ENCODE peak calls at places on chromosomes 1 and 21, in ten cellular contexts. P is Peyer's patch, B is heart left ventricle, G is HepG2, L is IMR-90, Z is breast epithelium, I is transverse colon, Q is esophagus squamous epithelium, O is body of pancreas, J is ovary. E is an unnamed sample.

GRCh38 chr1:234502785-234503184 is 23.8 kb upstream of the TARBP1 start:
- DNase-seq in P (no peak), B (no peak), G (no peak), L (no peak), Z (no peak), I (no peak), Q (no peak), O (no peak), J (no peak), E (no peak)

GRCh38 chr1:160821627-160822026 is 25.7 kb downstream of the LY9 start:
- DNase-seq in P (no peak), B (no peak), G (no peak), L (no peak), Z (no peak), I (no peak), Q (no peak), O (no peak), J (no peak), E (peak; percentile 18)

GRCh38 chr21:33302055-33302454 is 22.7 kb upstream of the IFNAR1 start:
- DNase-seq in P (no peak), B (no peak), G (no peak), L (no peak), Z (no peak), I (no peak), Q (no peak), O (peak; percentile 3), J (no peak), E (no peak)

GRCh38 chr21:27314096-27314495 is 347.2 kb upstream of the ADAMTS5 start:
- DNase-seq in P (no peak), B (no peak), G (no peak), L (no peak), Z (no peak), I (no peak), Q (no peak), O (no peak), J (no peak), E (no peak)

GRCh38 chr1:63713627-63714481 is 60.0 kb upstream of the ROR1 start:
- DNase-seq in P (no peak), B (no peak), G (no peak), L (peak; percentile 93), Z (no peak), I (peak; percentile 39), Q (no peak), O (no peak), J (no peak), E (no peak)

GRCh38 chr1:27122652-27123051 is 32.3 kb downstream of the SLC9A1 start:
- DNase-seq in P (peak; percentile 91), B (peak; percentile 54), G (peak; percentile 86), L (peak; percentile 73), Z (peak; percentile 70), I (peak; percentile 86), Q (no peak), O (no peak), J (no peak), E (no peak)

GRCh38 chr21:35227774-35228173 is 178.7 kb upstream of the RUNX1 start:
- DNase-seq in P (peak; percentile 70), B (no peak), G (no peak), L (no peak), Z (no peak), I (peak; percentile 41), Q (no peak), O (no peak), J (no peak), E (no peak)

GRCh38 chr21:36470294-36470693 is 9.6 kb downstream of the CLDN14 start:
- DNase-seq in P (no peak), B (no peak), G (no peak), L (no peak), Z (no peak), I (no peak), Q (no peak), O (no peak), J (no peak), E (no peak)

GRCh38 chr1:159282118-159282517 is 20.0 kb upstream of the FCER1A start:
- DNase-seq in P (no peak), B (no peak), G (peak; percentile 48), L (no peak), Z (no peak), I (no peak), Q (no peak), O (no peak), J (no peak), E (peak; percentile 19)

GRCh38 chr1:237152506-237153335 is 110.7 kb downstream of the RYR2 start:
- DNase-seq in P (no peak), B (no peak), G (no peak), L (no peak), Z (no peak), I (no peak), Q (no peak), O (no peak), J (no peak), E (no peak)

GRCh38 chr1:103489881-103490280 is 35.6 kb upstream of the RNPC3 start:
- DNase-seq in P (no peak), B (no peak), G (no peak), L (peak; percentile 18), Z (no peak), I (no peak), Q (no peak), O (no peak), J (no peak), E (no peak)

GRCh38 chr1:44616991-44617702 is 57.1 kb downstream of the TMEM53 start:
- DNase-seq in P (no peak), B (no peak), G (no peak), L (peak; percentile 34), Z (no peak), I (peak; percentile 26), Q (no peak), O (peak; percentile 26), J (no peak), E (no peak)

GRCh38 chr1:240136402-240136801 is 44.7 kb downstream of the FMN2 start:
- DNase-seq in P (no peak), B (no peak), G (no peak), L (peak; percentile 23), Z (no peak), I (no peak), Q (no peak), O (no peak), J (no peak), E (no peak)

GRCh38 chr1:240134113-240134512 is 42.4 kb downstream of the FMN2 start:
- DNase-seq in P (no peak), B (no peak), G (no peak), L (no peak), Z (no peak), I (no peak), Q (no peak), O (no peak), J (no peak), E (no peak)

GRCh38 chr1:240134596-240134995 is 42.9 kb downstream of the FMN2 start:
- DNase-seq in P (no peak), B (no peak), G (no peak), L (peak; percentile 24), Z (no peak), I (no peak), Q (no peak), O (no peak), J (no peak), E (no peak)

GRCh38 chr1:240138867-240139266 is 47.2 kb downstream of the FMN2 start:
- DNase-seq in P (no peak), B (no peak), G (no peak), L (no peak), Z (no peak), I (no peak), Q (no peak), O (no peak), J (no peak), E (no peak)

GRCh38 chr1:240139511-240139910 is 47.8 kb downstream of the FMN2 start:
- DNase-seq in P (no peak), B (no peak), G (no peak), L (no peak), Z (no peak), I (no peak), Q (no peak), O (no peak), J (no peak), E (no peak)
- TF ChIP-seq POLR2A in P (no peak), B (no peak), G (no peak), L (no peak), Z (no peak), I (no peak), Q (no peak), O (no peak), J (no peak), E (no peak)

DNA sequence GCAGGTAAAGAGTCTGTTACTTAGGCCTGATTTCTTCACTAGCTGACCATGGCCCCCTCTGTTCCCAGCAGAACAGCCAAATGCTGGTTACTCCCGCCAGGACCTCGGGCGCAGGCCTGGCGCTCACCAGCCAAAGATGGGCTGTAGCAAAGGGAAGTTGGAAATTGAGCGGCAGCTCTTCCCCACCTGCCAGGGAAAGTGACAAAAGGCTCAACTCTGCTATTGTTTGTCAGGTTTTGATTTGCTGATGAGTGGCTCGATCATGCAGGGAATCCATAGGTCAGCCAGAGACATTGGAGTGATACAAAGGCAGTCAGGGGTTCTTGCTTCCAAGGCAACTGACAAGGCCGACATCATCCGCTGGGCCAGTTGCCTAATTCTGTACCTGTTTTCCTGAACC is 120.1 kb downstream of the ASTN1 start:
- DNase-seq in P (no peak), B (no peak), G (no peak), L (no peak), Z (no peak), I (no peak), Q (no peak), O (no peak), J (no peak), E (no peak)
- TF ChIP-seq POLR2A in P (no peak), B (no peak), G (no peak), L (no peak), Z (no peak), I (no peak), Q (no peak), O (no peak), J (no peak), E (no peak)

GRCh38 chr1:82318265-82318664 is 517.5 kb downstream of the ADGRL2 start:
- DNase-seq in P (no peak), B (no peak), G (no peak), L (no peak), Z (no peak), I (no peak), Q (no peak), O (no peak), J (no peak), E (no peak)
- TF ChIP-seq POLR2A in P (no peak), B (no peak), G (no peak), L (no peak), Z (no peak), I (no peak), Q (no peak), O (no peak), J (no peak), E (no peak)

DNA sequence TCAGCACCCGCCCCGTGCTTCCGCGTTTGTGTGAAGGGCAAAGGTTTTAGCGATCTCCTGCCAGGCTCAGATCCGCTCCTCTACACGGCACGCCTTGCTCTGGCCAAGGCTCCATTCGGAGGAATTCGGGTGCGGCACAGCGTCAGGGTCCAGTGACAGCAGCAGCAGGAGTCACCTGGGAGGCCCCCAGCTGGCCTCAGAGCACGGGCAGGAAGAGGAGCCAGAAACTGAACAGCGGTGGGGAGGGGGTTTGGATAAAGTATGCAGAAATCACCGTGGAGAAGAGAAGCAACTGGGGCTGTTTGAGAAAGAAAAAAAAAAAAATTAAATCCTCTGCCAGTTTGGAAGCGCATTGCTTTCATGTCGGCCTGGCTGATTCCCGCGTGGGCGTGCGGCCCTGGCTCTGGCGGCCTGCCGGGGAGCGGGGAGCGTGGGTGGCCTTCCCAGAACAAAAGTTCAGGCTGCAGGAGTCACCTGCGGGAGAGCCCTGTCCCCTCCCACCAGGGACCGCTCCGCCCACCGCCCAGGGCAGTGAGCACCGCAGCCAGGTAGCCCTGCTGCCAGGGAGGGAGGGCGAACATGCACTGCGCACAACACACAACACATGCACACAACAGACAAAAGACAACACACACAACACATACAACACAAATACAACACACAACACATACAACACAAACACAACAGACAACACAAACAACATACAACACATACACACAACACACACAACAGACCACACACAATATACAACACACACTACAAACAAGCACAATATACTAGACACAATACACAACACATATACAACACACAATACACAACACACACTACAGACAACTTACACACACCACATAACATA is 107.6 kb downstream of the ETS2 start:
- DNase-seq in P (peak; percentile 94), B (peak; percentile 65), G (no peak), L (peak; percentile 69), Z (peak; percentile 89), I (peak; percentile 93), Q (no peak), O (peak; percentile 86), J (peak; percentile 90), E (peak; percentile 72)
- TF ChIP-seq POLR2A in P (peak; percentile 87), B (no peak), G (no peak), L (no peak), Z (no peak), I (peak; percentile 58), Q (no peak), O (no peak), J (peak; percentile 17), E (no peak)

E was measured in erythroblast.